ENCODE peak calls at places on chromosomes 4 and X, in four cellular contexts. Q, V, I and E are unnamed samples.

GRCh38 chr4:7785017-7785416 is 154.6 kb downstream of the AFAP1 start:
- DNase-seq in Q (peak; percentile 60), V (no peak), I (no peak), E (no peak)

GRCh38 chrX:30935985-30936384 is 46.9 kb upstream of the TAB3 start:
- DNase-seq in Q (no peak), V (peak; percentile 16), I (no peak), E (no peak)

GRCh38 chr4:15400911-15401671 is 26.7 kb upstream of the C1QTNF7 start:
- DNase-seq in Q (peak; percentile 72), V (peak; percentile 42), I (no peak), E (no peak)

GRCh38 chr4:16129336-16129735 is 45.5 kb upstream of the PROM1 start:
- DNase-seq in Q (no peak), V (no peak), I (no peak), E (no peak)

GRCh38 chr4:3193531-3194203 is 55.3 kb upstream of the MSANTD1 start:
- DNase-seq in Q (no peak), V (no peak), I (no peak), E (no peak)

GRCh38 chrX:11739796-11740195 is 18.2 kb upstream of the MSL3 start:
- DNase-seq in Q (no peak), V (no peak), I (no peak), E (no peak)

GRCh38 chr4:181987392-181987791 is 255.8 kb upstream of the TENM3 start:
- DNase-seq in Q (no peak), V (no peak), I (no peak), E (no peak)

GRCh38 chr4:18075823-18076433 is 54.4 kb upstream of the LCORL start:
- DNase-seq in Q (no peak), V (peak; percentile 20), I (no peak), E (no peak)

GRCh38 chr4:165355900-165356300 is 22.9 kb upstream of the CPE start:
- DNase-seq in Q (no peak), V (peak; percentile 21), I (no peak), E (no peak)

GRCh38 chr4:166538491-166539005 is 665.5 kb downstream of the TLL1 start:
- DNase-seq in Q (no peak), V (no peak), I (no peak), E (no peak)

GRCh38 chrX:109886122-109886761 is 116.7 kb upstream of the TMEM164 start:
- DNase-seq in Q (no peak), V (peak; percentile 26), I (no peak), E (no peak)

GRCh38 chr4:17578482-17578891 is 1.5 kb downstream of the LAP3 start:
- DNase-seq in Q (no peak), V (no peak), I (no peak), E (peak; percentile 13)

GRCh38 chrX:24079405-24079804 is 24.6 kb downstream of the EIF2S3 start:
- DNase-seq in Q (no peak), V (no peak), I (no peak), E (no peak)

GRCh38 chrX:153968754-153969124 is 2.9 kb downstream of the HCFC1 start:
- DNase-seq in Q (peak; percentile 65), V (no peak), I (no peak), E (no peak)

GRCh38 chr4:147361726-147362125 is 119.2 kb upstream of the EDNRA start:
- DNase-seq in Q (no peak), V (peak; percentile 35), I (no peak), E (no peak)

GRCh38 chr4:26861434-26862186 is 969 bp downstream of the STIM2 start:
- DNase-seq in Q (peak; percentile 86), V (peak; percentile 75), I (peak; percentile 52), E (peak; percentile 38)

GRCh38 chrX:68556036-68556435 is 57.2 kb downstream of the YIPF6 start:
- DNase-seq in Q (no peak), V (no peak), I (no peak), E (no peak)

GRCh38 chr4:1401409-1402020 is 4.7 kb downstream of the NKX1-1 start:
- DNase-seq in Q (peak; percentile 49), V (no peak), I (no peak), E (no peak)

GRCh38 chr4:114040319-114041116 is 61.1 kb upstream of the ARSJ start:
- DNase-seq in Q (no peak), V (no peak), I (no peak), E (peak; percentile 2)

GRCh38 chr4:25271866-25272265 is 38.0 kb downstream of the PI4K2B start:
- DNase-seq in Q (no peak), V (no peak), I (no peak), E (no peak)

GRCh38 chr4:82745173-82745842 is 53.3 kb downstream of the SCD5 start:
- DNase-seq in Q (no peak), V (no peak), I (no peak), E (no peak)

GRCh38 chr4:110503588-110504435 is 27.9 kb downstream of the ENPEP start:
- DNase-seq in Q (no peak), V (no peak), I (no peak), E (no peak)

GRCh38 chr4:66482186-66482585 is 811.9 kb upstream of the EPHA5 start:
- DNase-seq in Q (no peak), V (no peak), I (no peak), E (no peak)

GRCh38 chrX:135931644-135932487 is 38.4 kb downstream of the SAGE1 start:
- DNase-seq in Q (no peak), V (peak; percentile 45), I (no peak), E (no peak)

GRCh38 chr4:168524006-168524405 is 27.2 kb downstream of the PALLD start:
- DNase-seq in Q (no peak), V (no peak), I (no peak), E (no peak)

GRCh38 chr4:185799442-185799841 is 12.6 kb downstream of the SORBS2 start:
- DNase-seq in Q (no peak), V (no peak), I (no peak), E (no peak)

GRCh38 chr4:4417886-4418285 is 31.0 kb downstream of the NSG1 start:
- DNase-seq in Q (peak; percentile 59), V (no peak), I (no peak), E (no peak)

GRCh38 chrX:15465347-15465746 is 27.8 kb downstream of the PIR start:
- DNase-seq in Q (peak; percentile 70), V (no peak), I (no peak), E (no peak)

GRCh38 chr4:6969826-6970800 is 60.5 kb downstream of the TBC1D14 start:
- DNase-seq in Q (no peak), V (no peak), I (no peak), E (peak; percentile 41)

GRCh38 chrX:116499780-116500179 is 37.0 kb upstream of the CT83 start:
- DNase-seq in Q (no peak), V (no peak), I (no peak), E (no peak)

GRCh38 chr4:19239565-19239964 is 1012.1 kb upstream of the SLIT2 start:
- DNase-seq in Q (no peak), V (no peak), I (no peak), E (no peak)

GRCh38 chrX:133177202-133177601 is 41.0 kb downstream of the TFDP3 start:
- DNase-seq in Q (no peak), V (no peak), I (no peak), E (no peak)